ENCODE peak calls at places on chromosomes 16 and 17, in nine cellular contexts. One of them, this sample, is unnamed.

GRCh38 chr16:289395-289997 is 6.5 kb downstream of the PDIA2 start:
- DNase-seq in GM12865: no peak
- DNase-seq in SK-N-SH: no peak
- DNase-seq in uterus: no peak
- DNase-seq in kidney: no peak
- DNase-seq in CD8-positive, alpha-beta T cell: no peak
- DNase-seq in AG09309: no peak
- DNase-seq in dorsolateral prefrontal cortex: no peak
- DNase-seq in tibial nerve: no peak
- DNase-seq in this sample: no peak

GRCh38 chr16:1572664-1573063 is 39.2 kb downstream of the TMEM204 start:
- DNase-seq in GM12865: no peak
- DNase-seq in SK-N-SH: no peak
- DNase-seq in uterus: no peak
- DNase-seq in kidney: no peak
- DNase-seq in CD8-positive, alpha-beta T cell: no peak
- DNase-seq in AG09309: no peak
- DNase-seq in dorsolateral prefrontal cortex: no peak
- DNase-seq in tibial nerve: no peak
- DNase-seq in this sample: no peak

GRCh38 chr17:79607941-79608728 is 2.7 kb downstream of the RBFOX3 start:
- DNase-seq in GM12865: no peak
- DNase-seq in SK-N-SH: peak; percentile 58
- DNase-seq in uterus: peak; percentile 22
- DNase-seq in kidney: no peak
- DNase-seq in CD8-positive, alpha-beta T cell: no peak
- DNase-seq in AG09309: no peak
- DNase-seq in dorsolateral prefrontal cortex: no peak
- DNase-seq in tibial nerve: no peak
- DNase-seq in this sample: no peak

GRCh38 chr17:74318391-74318790 is 7.6 kb upstream of the KIF19 start:
- DNase-seq in GM12865: no peak
- DNase-seq in SK-N-SH: no peak
- DNase-seq in uterus: no peak
- DNase-seq in kidney: no peak
- DNase-seq in CD8-positive, alpha-beta T cell: no peak
- DNase-seq in AG09309: no peak
- DNase-seq in dorsolateral prefrontal cortex: no peak
- DNase-seq in tibial nerve: no peak
- DNase-seq in this sample: no peak

GRCh38 chr16:29784157-29784556 is 6.1 kb downstream of the ZG16 start:
- DNase-seq in GM12865: peak; percentile 41
- DNase-seq in SK-N-SH: no peak
- DNase-seq in uterus: no peak
- DNase-seq in kidney: no peak
- DNase-seq in CD8-positive, alpha-beta T cell: no peak
- DNase-seq in AG09309: no peak
- DNase-seq in dorsolateral prefrontal cortex: no peak
- DNase-seq in tibial nerve: no peak
- DNase-seq in this sample: no peak

GRCh38 chr17:78821961-78822360 is 18.7 kb downstream of the USP36 start:
- DNase-seq in GM12865: no peak
- DNase-seq in SK-N-SH: no peak
- DNase-seq in uterus: no peak
- DNase-seq in kidney: no peak
- DNase-seq in CD8-positive, alpha-beta T cell: no peak
- DNase-seq in AG09309: no peak
- DNase-seq in dorsolateral prefrontal cortex: no peak
- DNase-seq in tibial nerve: no peak
- DNase-seq in this sample: no peak

GRCh38 chr16:2963074-2963610 is 933 bp upstream of the KREMEN2 start:
- DNase-seq in GM12865: no peak
- DNase-seq in SK-N-SH: no peak
- DNase-seq in uterus: no peak
- DNase-seq in kidney: peak; percentile 64
- DNase-seq in CD8-positive, alpha-beta T cell: no peak
- DNase-seq in AG09309: no peak
- DNase-seq in dorsolateral prefrontal cortex: no peak
- DNase-seq in tibial nerve: no peak
- DNase-seq in this sample: no peak

GRCh38 chr16:24504467-24505345 is 34.7 kb upstream of the RBBP6 start:
- DNase-seq in GM12865: peak; percentile 79
- DNase-seq in SK-N-SH: peak; percentile 64
- DNase-seq in uterus: peak; percentile 29
- DNase-seq in kidney: no peak
- DNase-seq in CD8-positive, alpha-beta T cell: peak; percentile 51
- DNase-seq in AG09309: peak; percentile 29
- DNase-seq in dorsolateral prefrontal cortex: peak; percentile 62
- DNase-seq in tibial nerve: no peak
- DNase-seq in this sample: peak; percentile 71

GRCh38 chr16:50209548-50210265 is 56.6 kb downstream of the TENT4B start:
- DNase-seq in GM12865: peak; percentile 33
- DNase-seq in SK-N-SH: no peak
- DNase-seq in uterus: no peak
- DNase-seq in kidney: no peak
- DNase-seq in CD8-positive, alpha-beta T cell: no peak
- DNase-seq in AG09309: no peak
- DNase-seq in dorsolateral prefrontal cortex: no peak
- DNase-seq in tibial nerve: no peak
- DNase-seq in this sample: no peak

GRCh38 chr16:85286066-85286712 is 173.9 kb upstream of the CIBAR2 start:
- DNase-seq in GM12865: no peak
- DNase-seq in SK-N-SH: peak; percentile 69
- DNase-seq in uterus: peak; percentile 58
- DNase-seq in kidney: no peak
- DNase-seq in CD8-positive, alpha-beta T cell: no peak
- DNase-seq in AG09309: peak; percentile 48
- DNase-seq in dorsolateral prefrontal cortex: peak; percentile 93
- DNase-seq in tibial nerve: peak; percentile 72
- DNase-seq in this sample: no peak

GRCh38 chr16:68915561-68915960 is 72.2 kb downstream of the TANGO6 start:
- DNase-seq in GM12865: no peak
- DNase-seq in SK-N-SH: no peak
- DNase-seq in uterus: no peak
- DNase-seq in kidney: no peak
- DNase-seq in CD8-positive, alpha-beta T cell: no peak
- DNase-seq in AG09309: no peak
- DNase-seq in dorsolateral prefrontal cortex: no peak
- DNase-seq in tibial nerve: no peak
- DNase-seq in this sample: no peak

GRCh38 chr17:82795615-82796014 is 43.8 kb downstream of the TBCD start:
- DNase-seq in GM12865: no peak
- DNase-seq in SK-N-SH: no peak
- DNase-seq in uterus: no peak
- DNase-seq in kidney: no peak
- DNase-seq in CD8-positive, alpha-beta T cell: no peak
- DNase-seq in AG09309: no peak
- DNase-seq in dorsolateral prefrontal cortex: no peak
- DNase-seq in tibial nerve: no peak
- DNase-seq in this sample: no peak

GRCh38 chr17:64940055-64940454 is 20.8 kb upstream of the LRRC37A3 start:
- DNase-seq in GM12865: no peak
- DNase-seq in SK-N-SH: no peak
- DNase-seq in uterus: no peak
- DNase-seq in kidney: no peak
- DNase-seq in CD8-positive, alpha-beta T cell: no peak
- DNase-seq in AG09309: no peak
- DNase-seq in dorsolateral prefrontal cortex: no peak
- DNase-seq in tibial nerve: no peak
- DNase-seq in this sample: no peak

GRCh38 chr17:36849871-36850348 is 87.4 kb upstream of the LHX1 start:
- DNase-seq in GM12865: peak; percentile 82
- DNase-seq in SK-N-SH: no peak
- DNase-seq in uterus: no peak
- DNase-seq in kidney: no peak
- DNase-seq in CD8-positive, alpha-beta T cell: no peak
- DNase-seq in AG09309: peak; percentile 11
- DNase-seq in dorsolateral prefrontal cortex: no peak
- DNase-seq in tibial nerve: no peak
- DNase-seq in this sample: peak; percentile 58

GRCh38 chr16:67394271-67395104 is 1.2 kb upstream of the TPPP3 start:
- DNase-seq in GM12865: no peak
- DNase-seq in SK-N-SH: no peak
- DNase-seq in uterus: no peak
- DNase-seq in kidney: peak; percentile 80
- DNase-seq in CD8-positive, alpha-beta T cell: no peak
- DNase-seq in AG09309: no peak
- DNase-seq in dorsolateral prefrontal cortex: no peak
- DNase-seq in tibial nerve: no peak
- DNase-seq in this sample: no peak

GRCh38 chr17:43734376-43734775 is 24.2 kb downstream of the SOST start:
- DNase-seq in GM12865: no peak
- DNase-seq in SK-N-SH: no peak
- DNase-seq in uterus: no peak
- DNase-seq in kidney: peak; percentile 10
- DNase-seq in CD8-positive, alpha-beta T cell: no peak
- DNase-seq in AG09309: peak; percentile 85
- DNase-seq in dorsolateral prefrontal cortex: no peak
- DNase-seq in tibial nerve: no peak
- DNase-seq in this sample: no peak

GRCh38 chr16:55294947-55295346 is 29.1 kb upstream of the IRX6 start:
- DNase-seq in GM12865: no peak
- DNase-seq in SK-N-SH: no peak
- DNase-seq in uterus: no peak
- DNase-seq in kidney: no peak
- DNase-seq in CD8-positive, alpha-beta T cell: no peak
- DNase-seq in AG09309: peak; percentile 8
- DNase-seq in dorsolateral prefrontal cortex: no peak
- DNase-seq in tibial nerve: no peak
- DNase-seq in this sample: no peak

GRCh38 chr16:79751785-79752184 is 151.2 kb upstream of the MAF start:
- DNase-seq in GM12865: no peak
- DNase-seq in SK-N-SH: no peak
- DNase-seq in uterus: peak; percentile 77
- DNase-seq in kidney: no peak
- DNase-seq in CD8-positive, alpha-beta T cell: no peak
- DNase-seq in AG09309: no peak
- DNase-seq in dorsolateral prefrontal cortex: peak; percentile 72
- DNase-seq in tibial nerve: peak; percentile 21
- DNase-seq in this sample: no peak

GRCh38 chr17:79024901-79025737 is 1.1 kb downstream of the C1QTNF1 start:
- DNase-seq in GM12865: no peak
- DNase-seq in SK-N-SH: peak; percentile 42
- DNase-seq in uterus: peak; percentile 27
- DNase-seq in kidney: no peak
- DNase-seq in CD8-positive, alpha-beta T cell: no peak
- DNase-seq in AG09309: no peak
- DNase-seq in dorsolateral prefrontal cortex: no peak
- DNase-seq in tibial nerve: peak; percentile 14
- DNase-seq in this sample: no peak

GRCh38 chr17:27224526-27225315 is 69.2 kb upstream of the WSB1 start:
- DNase-seq in GM12865: no peak
- DNase-seq in SK-N-SH: no peak
- DNase-seq in uterus: no peak
- DNase-seq in kidney: no peak
- DNase-seq in CD8-positive, alpha-beta T cell: no peak
- DNase-seq in AG09309: no peak
- DNase-seq in dorsolateral prefrontal cortex: no peak
- DNase-seq in tibial nerve: no peak
- DNase-seq in this sample: no peak

GRCh38 chr16:75256059-75256870 is 4.8 kb upstream of the BCAR1 start:
- DNase-seq in GM12865: no peak
- DNase-seq in SK-N-SH: no peak
- DNase-seq in uterus: no peak
- DNase-seq in kidney: peak; percentile 82
- DNase-seq in CD8-positive, alpha-beta T cell: no peak
- DNase-seq in AG09309: no peak
- DNase-seq in dorsolateral prefrontal cortex: no peak
- DNase-seq in tibial nerve: no peak
- DNase-seq in this sample: no peak
- TF ChIP-seq CTCF in GM12865: no peak
- TF ChIP-seq CTCF in SK-N-SH: no peak
- TF ChIP-seq CTCF in uterus: no peak
- TF ChIP-seq CTCF in kidney: no peak
- TF ChIP-seq CTCF in CD8-positive, alpha-beta T cell: no peak
- TF ChIP-seq CTCF in AG09309: no peak
- TF ChIP-seq CTCF in dorsolateral prefrontal cortex: no peak
- TF ChIP-seq CTCF in tibial nerve: no peak
- TF ChIP-seq CTCF in this sample: no peak

GRCh38 chr16:14120335-14120734 is 49.2 kb downstream of the MRTFB start:
- DNase-seq in GM12865: no peak
- DNase-seq in SK-N-SH: no peak
- DNase-seq in uterus: no peak
- DNase-seq in kidney: no peak
- DNase-seq in CD8-positive, alpha-beta T cell: no peak
- DNase-seq in AG09309: no peak
- DNase-seq in dorsolateral prefrontal cortex: no peak
- DNase-seq in tibial nerve: no peak
- DNase-seq in this sample: no peak
- TF ChIP-seq CTCF in GM12865: no peak
- TF ChIP-seq CTCF in SK-N-SH: no peak
- TF ChIP-seq CTCF in uterus: no peak
- TF ChIP-seq CTCF in kidney: no peak
- TF ChIP-seq CTCF in CD8-positive, alpha-beta T cell: no peak
- TF ChIP-seq CTCF in AG09309: no peak
- TF ChIP-seq CTCF in dorsolateral prefrontal cortex: no peak
- TF ChIP-seq CTCF in tibial nerve: no peak
- TF ChIP-seq CTCF in this sample: no peak

GRCh38 chr16:73057369-73058210 is 9.7 kb upstream of the ZFHX3 start:
- DNase-seq in GM12865: peak; percentile 54
- DNase-seq in SK-N-SH: peak; percentile 76
- DNase-seq in uterus: peak; percentile 54
- DNase-seq in kidney: peak; percentile 82
- DNase-seq in CD8-positive, alpha-beta T cell: no peak
- DNase-seq in AG09309: no peak
- DNase-seq in dorsolateral prefrontal cortex: no peak
- DNase-seq in tibial nerve: no peak
- DNase-seq in this sample: peak; percentile 57
- TF ChIP-seq CTCF in GM12865: peak; percentile 3
- TF ChIP-seq CTCF in SK-N-SH: peak; percentile 47
- TF ChIP-seq CTCF in uterus: peak; percentile 52
- TF ChIP-seq CTCF in kidney: no peak
- TF ChIP-seq CTCF in CD8-positive, alpha-beta T cell: no peak
- TF ChIP-seq CTCF in AG09309: no peak
- TF ChIP-seq CTCF in dorsolateral prefrontal cortex: no peak
- TF ChIP-seq CTCF in tibial nerve: peak; percentile 49
- TF ChIP-seq CTCF in this sample: peak; percentile 7

DNA sequence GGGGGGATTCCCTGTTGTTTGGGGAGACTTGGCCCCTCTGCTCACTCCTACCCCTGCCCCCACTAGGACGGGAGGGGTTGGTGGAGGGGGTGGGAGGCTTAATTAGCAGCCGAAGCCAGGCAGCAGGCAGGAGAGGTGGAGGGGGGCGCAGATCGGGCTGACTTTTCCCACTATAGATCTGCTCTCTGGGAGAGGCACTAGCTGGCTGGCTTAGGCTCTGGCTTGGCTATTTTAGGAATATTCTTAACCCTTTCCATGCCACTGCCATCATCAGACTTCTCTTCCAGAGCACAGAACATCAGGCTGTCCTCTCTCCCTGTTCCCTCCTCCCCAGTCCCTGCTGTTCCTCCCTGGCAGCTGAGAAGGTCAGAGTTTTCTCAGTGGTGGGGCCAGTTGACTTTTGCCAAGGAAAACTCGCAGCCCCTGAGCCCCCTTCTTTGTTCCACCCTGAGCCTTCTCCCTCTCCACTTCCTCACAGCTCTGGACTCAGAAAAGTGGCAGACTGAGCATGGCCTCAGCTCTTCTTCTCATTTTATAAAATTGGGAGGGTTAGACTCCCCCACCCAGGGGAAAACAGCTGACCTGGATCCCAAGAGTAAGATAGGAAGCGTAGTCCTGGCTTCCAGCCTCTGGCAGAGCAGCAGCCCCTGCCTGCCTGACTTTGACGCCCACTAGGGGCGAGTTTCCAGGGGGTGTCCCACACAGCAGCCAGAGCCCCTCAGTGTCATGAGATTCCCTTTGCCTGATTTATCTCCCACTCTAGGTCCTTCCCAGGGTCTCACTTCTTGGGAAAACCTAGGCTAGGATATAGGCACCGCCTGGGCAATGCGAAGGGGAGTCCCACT is 9.9 kb upstream of the C1QL1 start:
- DNase-seq in GM12865: no peak
- DNase-seq in SK-N-SH: no peak
- DNase-seq in uterus: no peak
- DNase-seq in kidney: no peak
- DNase-seq in CD8-positive, alpha-beta T cell: no peak
- DNase-seq in AG09309: no peak
- DNase-seq in dorsolateral prefrontal cortex: no peak
- DNase-seq in tibial nerve: no peak
- DNase-seq in this sample: no peak
- TF ChIP-seq CTCF in GM12865: no peak
- TF ChIP-seq CTCF in SK-N-SH: no peak
- TF ChIP-seq CTCF in uterus: no peak
- TF ChIP-seq CTCF in kidney: no peak
- TF ChIP-seq CTCF in CD8-positive, alpha-beta T cell: no peak
- TF ChIP-seq CTCF in AG09309: no peak
- TF ChIP-seq CTCF in dorsolateral prefrontal cortex: no peak
- TF ChIP-seq CTCF in tibial nerve: no peak
- TF ChIP-seq CTCF in this sample: no peak

This sample was measured in GM10248.